ENCODE peak calls at places on chromosomes 16 and 17, in four cellular contexts. A, Y, N and H are unnamed samples.

GRCh38 chr17:12900474-12900873 is 111.2 kb downstream of the ARHGAP44 start:
- DNase-seq in A (no peak), Y (no peak), N (no peak), H (no peak)

GRCh38 chr16:84308120-84308519 is 13.4 kb downstream of the WFDC1 start:
- DNase-seq in A (no peak), Y (no peak), N (peak), H (peak)

GRCh38 chr17:35764123-35764991 is 3.7 kb downstream of the C17orf50 start:
- DNase-seq in A (peak), Y (peak), N (peak), H (peak)

GRCh38 chr16:66923247-66923851 is 2.0 kb downstream of the RRAD start:
- DNase-seq in A (no peak), Y (no peak), N (no peak), H (no peak)

GRCh38 chr16:25126820-25127232 is 15.3 kb downstream of the LCMT1 start:
- DNase-seq in A (no peak), Y (no peak), N (peak), H (no peak)

GRCh38 chr16:79316004-79316458 is 284.5 kb downstream of the MAF start:
- DNase-seq in A (peak), Y (no peak), N (no peak), H (no peak)

GRCh38 chr17:51154176-51154575 is 817 bp downstream of the NME1 start:
- DNase-seq in A (no peak), Y (no peak), N (no peak), H (peak)

GRCh38 chr16:22001591-22001990 is 675 bp upstream of the PDZD9 start:
- DNase-seq in A (no peak), Y (no peak), N (no peak), H (no peak)

GRCh38 chr17:33002245-33002644 is 10.6 kb downstream of the SPACA3 start:
- DNase-seq in A (no peak), Y (no peak), N (no peak), H (no peak)

GRCh38 chr17:49297141-49297540 is 64.9 kb downstream of the ZNF652 start:
- DNase-seq in A (no peak), Y (no peak), N (no peak), H (no peak)

GRCh38 chr17:70521821-70522256 is 352.5 kb downstream of the KCNJ2 start:
- DNase-seq in A (no peak), Y (no peak), N (no peak), H (no peak)

GRCh38 chr16:56068816-56069215 is 122.5 kb upstream of the GNAO1 start:
- DNase-seq in A (no peak), Y (no peak), N (no peak), H (no peak)

GRCh38 chr17:40560592-40561293 is 4.5 kb downstream of the CCR7 start:
- DNase-seq in A (peak), Y (no peak), N (no peak), H (no peak)

GRCh38 chr17:79476074-79476473 is 134.8 kb downstream of the RBFOX3 start:
- DNase-seq in A (no peak), Y (no peak), N (no peak), H (no peak)

GRCh38 chr17:82611140-82612058 is 36.8 kb downstream of the WDR45B start:
- DNase-seq in A (no peak), Y (no peak), N (no peak), H (peak)

GRCh38 chr16:4733211-4733742 is 794 bp downstream of the ANKS3 start:
- DNase-seq in A (no peak), Y (no peak), N (no peak), H (no peak)

GRCh38 chr17:29607557-29608195 is 14.7 kb downstream of the ANKRD13B start:
- DNase-seq in A (no peak), Y (no peak), N (no peak), H (peak)

GRCh38 chr16:87132361-87133014 is 184.7 kb downstream of the C16orf95 start:
- DNase-seq in A (no peak), Y (no peak), N (peak), H (no peak)

GRCh38 chr16:84040823-84041391 is 1.7 kb downstream of the SLC38A8 start:
- DNase-seq in A (no peak), Y (no peak), N (no peak), H (no peak)

DNA sequence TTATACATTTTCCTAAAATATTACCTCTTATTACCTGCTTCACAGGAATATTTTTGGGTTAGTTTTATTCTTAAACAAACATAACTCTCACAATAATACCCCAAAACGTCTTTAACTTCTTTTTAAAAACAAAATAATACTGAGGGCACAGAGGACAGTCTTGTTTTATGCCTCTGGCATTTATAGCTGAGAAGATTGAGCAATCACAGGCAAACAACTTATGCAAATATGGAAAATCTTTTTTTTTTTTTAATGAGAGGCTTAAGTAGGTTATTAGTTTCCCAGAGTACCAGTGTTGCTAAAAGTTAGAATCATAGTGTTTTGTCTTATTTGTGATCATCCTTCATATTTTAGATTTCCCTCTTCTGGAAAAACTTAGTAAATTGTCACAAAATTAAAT is 195.0 kb downstream of the FTO start:
- DNase-seq in A (no peak), Y (no peak), N (peak), H (no peak)
- TF ChIP-seq TCF12 in A (no peak), Y (no peak), N (no peak), H (no peak)

DNA sequence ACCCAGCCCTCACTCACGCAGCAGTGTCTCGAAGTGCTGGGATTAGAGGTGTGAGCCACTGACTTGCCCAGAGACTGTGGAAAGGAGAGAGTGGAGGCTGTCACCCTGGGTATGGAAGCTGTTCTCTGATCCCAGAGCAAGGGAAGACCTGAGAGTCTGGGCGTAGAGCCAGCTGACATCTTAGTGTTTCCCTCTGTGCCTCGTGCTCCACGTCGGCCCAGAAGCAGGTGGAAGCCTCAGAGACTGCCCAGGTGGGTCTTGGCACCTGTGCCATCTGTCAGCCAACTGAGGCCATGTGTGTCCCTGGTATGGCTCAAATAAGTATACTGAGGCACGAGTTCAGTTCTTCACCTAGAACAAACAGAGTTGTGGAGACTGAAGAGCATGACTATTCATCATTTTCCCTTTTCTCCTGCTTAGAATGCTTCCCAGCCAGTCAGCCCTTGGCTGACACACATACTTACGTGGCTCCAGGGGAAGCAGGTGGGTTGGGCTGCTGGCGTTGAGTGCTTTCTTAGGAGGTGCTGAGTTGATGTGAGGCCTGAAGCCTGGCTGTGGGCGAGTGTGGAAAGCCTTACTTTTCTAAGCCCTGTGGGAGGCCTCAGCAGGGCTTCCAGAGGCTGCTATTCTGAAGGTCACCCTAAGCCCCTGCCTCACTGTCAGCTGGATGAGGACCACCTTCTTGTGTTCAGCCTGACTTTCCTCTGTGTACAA is 8.1 kb downstream of the CTRL start:
- DNase-seq in A (no peak), Y (no peak), N (no peak), H (no peak)
- TF ChIP-seq TCF12 in A (no peak), Y (no peak), N (no peak), H (no peak)

DNA sequence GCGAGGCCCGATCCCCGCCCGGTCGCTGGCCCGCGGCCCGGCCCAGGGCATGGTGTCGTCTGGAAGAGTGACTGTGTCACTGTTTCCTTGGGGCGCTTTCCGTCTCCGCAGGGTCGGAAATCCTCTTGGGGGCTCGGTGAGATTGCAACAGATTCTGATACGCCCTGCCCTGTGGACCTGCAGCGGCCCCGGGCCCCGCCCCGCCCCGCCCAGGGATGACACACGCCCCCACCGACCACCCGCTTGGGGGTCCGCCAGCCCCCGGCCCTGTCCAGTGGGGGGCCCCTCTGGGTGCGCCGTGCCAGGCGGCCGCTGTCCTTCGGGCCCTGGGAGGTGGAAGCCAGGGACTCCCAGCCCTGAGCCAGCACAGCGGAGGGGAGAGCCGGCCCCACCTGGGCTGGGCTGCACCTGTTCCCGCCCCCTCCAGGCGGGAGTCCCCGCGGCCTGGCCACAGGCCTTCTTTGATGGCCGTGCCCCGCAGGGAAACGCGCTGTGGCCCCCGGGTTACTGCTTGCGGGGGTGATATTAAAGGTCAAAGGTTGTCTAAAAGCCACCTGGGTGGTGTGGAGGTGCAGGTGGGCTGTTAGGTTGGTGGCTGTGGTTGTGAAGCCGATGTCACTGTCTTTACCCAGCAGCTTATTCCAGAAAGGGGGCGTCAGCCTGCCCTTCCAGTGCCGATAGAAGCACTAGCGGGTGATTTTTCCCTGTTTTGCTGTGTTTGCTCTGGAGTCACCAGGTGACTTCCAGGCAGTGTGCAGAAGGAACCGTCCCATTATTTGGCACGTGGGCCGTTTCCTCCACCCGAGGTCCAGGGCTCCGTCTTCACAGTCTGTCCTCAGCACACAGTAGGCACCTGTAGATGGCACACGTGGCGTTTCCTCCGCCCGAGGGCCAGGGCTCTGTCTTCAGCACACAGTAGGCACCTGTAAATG is 752 bp downstream of the TBC1D24 start:
- DNase-seq in A (no peak), Y (no peak), N (no peak), H (peak)
- TF ChIP-seq TCF12 in A (peak), Y (no peak), N (no peak), H (no peak)

DNA sequence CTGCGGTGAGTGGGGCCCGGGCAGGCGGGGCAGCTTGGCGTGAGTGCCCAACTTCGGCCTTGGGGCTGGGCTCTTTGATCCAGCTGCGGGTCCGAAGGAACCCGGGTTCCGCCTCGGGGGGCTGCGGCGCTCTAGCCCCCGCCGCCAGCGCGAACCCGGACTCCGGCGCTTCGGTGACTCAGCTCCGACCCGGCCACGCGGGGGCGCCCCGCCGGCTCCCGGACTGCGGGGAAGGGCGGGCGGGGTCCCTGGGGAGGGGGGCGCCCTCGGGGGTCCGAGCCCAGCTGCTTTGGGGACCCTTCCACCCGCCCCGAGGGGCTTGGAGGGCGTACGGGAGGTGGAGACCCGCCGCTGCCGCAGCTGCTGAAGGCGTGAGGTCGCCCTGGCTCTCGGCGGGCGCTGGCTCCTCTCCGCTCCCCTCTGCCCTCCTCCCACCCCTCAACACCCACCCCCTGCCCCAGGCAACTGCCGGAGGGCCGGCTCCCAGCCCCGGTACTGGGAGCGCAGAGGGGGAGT is 461 bp downstream of the CPNE2 start:
- DNase-seq in A (no peak), Y (no peak), N (no peak), H (peak)
- TF ChIP-seq TCF12 in A (no peak), Y (no peak), N (no peak), H (no peak)

GRCh38 chr16:46899443-46900143 is 15.4 kb downstream of the GPT2 start:
- DNase-seq in A (no peak), Y (no peak), N (no peak), H (no peak)
- TF ChIP-seq TCF12 in A (no peak), Y (no peak), N (no peak), H (no peak)

DNA sequence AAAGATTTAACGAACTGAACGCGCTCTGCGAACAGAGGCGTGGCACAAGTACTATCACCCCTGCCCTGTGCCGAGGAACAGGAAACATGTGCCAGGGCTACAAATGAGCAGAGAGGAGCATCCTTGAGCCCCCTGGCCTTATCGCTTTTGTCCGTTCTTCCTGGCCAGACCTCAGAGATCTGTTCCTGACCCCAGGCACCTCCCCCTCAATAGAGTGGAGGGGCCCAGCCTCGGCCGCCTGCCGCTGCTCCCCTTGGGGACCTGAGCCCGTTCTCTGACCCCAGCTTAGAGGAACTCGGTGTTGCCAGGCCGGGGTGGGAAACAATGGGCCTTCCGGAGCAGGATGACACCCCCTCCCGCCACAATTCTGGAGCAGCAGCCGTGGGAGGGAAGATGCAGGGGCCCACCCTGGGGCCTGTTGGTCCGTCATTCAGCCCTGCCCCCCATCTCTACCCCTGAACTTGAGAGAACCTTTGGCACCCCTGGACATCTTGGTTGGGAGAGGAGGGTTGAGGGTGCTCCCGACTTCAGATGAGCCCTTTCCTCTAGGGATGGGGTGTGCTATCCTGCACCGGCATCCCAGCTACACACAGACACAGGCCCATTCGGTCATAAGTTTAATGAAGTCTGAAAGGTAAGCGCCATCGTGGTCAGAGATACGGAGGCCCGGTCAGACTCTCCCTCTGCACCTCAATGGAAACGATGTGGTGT is 1.1 kb downstream of the NAA38 start:
- DNase-seq in A (no peak), Y (no peak), N (no peak), H (peak)
- TF ChIP-seq TCF12 in A (no peak), Y (no peak), N (no peak), H (no peak)

GRCh38 chr17:78394209-78394608 is 15.8 kb downstream of the PGS1 start:
- DNase-seq in A (no peak), Y (no peak), N (no peak), H (no peak)
- TF ChIP-seq TCF12 in A (no peak), Y (no peak), N (no peak), H (no peak)